ENCODE peak calls at places on chromosomes 4 and X, in seven cellular contexts. One of them, this sample, is unnamed. For H3K9me2 and H3K27me3, the result is how much of the 10 kb centered on the place peaks cover.

GRCh38 chr4:5808081-5808741 is 84.7 kb downstream of the CRMP1 start:
- DNase-seq in GM23248: no peak
- DNase-seq in HCT116: no peak
- DNase-seq in hepatocyte: no peak
- DNase-seq in PC-3: no peak
- DNase-seq in GM23338: no peak
- DNase-seq in SK-N-SH: peak
- DNase-seq in this sample: no peak

GRCh38 chrX:111892375-111892774 is 16.4 kb downstream of the TRPC5OS start:
- DNase-seq in GM23248: no peak
- DNase-seq in GM23338: no peak
- DNase-seq in HCT116: no peak
- DNase-seq in PC-3: no peak
- DNase-seq in hepatocyte: no peak
- DNase-seq in SK-N-SH: no peak
- DNase-seq in this sample: no peak

GRCh38 chr4:71283642-71284257 is 55.1 kb upstream of the SLC4A4 start:
- DNase-seq in SK-N-SH: no peak
- DNase-seq in GM23248: no peak
- DNase-seq in PC-3: no peak
- DNase-seq in HCT116: no peak
- DNase-seq in hepatocyte: no peak
- DNase-seq in GM23338: no peak
- DNase-seq in this sample: no peak

GRCh38 chr4:38154681-38155588 is 194.7 kb downstream of the PTTG2 start:
- DNase-seq in PC-3: no peak
- DNase-seq in HCT116: no peak
- DNase-seq in GM23338: no peak
- DNase-seq in GM23248: peak
- DNase-seq in hepatocyte: no peak
- DNase-seq in SK-N-SH: no peak
- DNase-seq in this sample: no peak

GRCh38 chrX:2374086-2374485 is 126.7 kb downstream of the DHRSX start:
- DNase-seq in PC-3: no peak
- DNase-seq in GM23338: no peak
- DNase-seq in hepatocyte: no peak
- DNase-seq in HCT116: no peak
- DNase-seq in GM23248: peak
- DNase-seq in SK-N-SH: no peak
- DNase-seq in this sample: no peak

GRCh38 chr4:101621120-101621519 is 169.4 kb upstream of the BANK1 start:
- DNase-seq in GM23248: peak
- DNase-seq in GM23338: no peak
- DNase-seq in SK-N-SH: no peak
- DNase-seq in HCT116: no peak
- DNase-seq in hepatocyte: no peak
- DNase-seq in PC-3: no peak
- DNase-seq in this sample: no peak

GRCh38 chrX:119999087-119999634 is 55.6 kb upstream of the NKAP start:
- DNase-seq in GM23248: no peak
- DNase-seq in SK-N-SH: no peak
- DNase-seq in GM23338: peak
- DNase-seq in PC-3: no peak
- DNase-seq in hepatocyte: no peak
- DNase-seq in HCT116: no peak
- DNase-seq in this sample: no peak

GRCh38 chr4:57425610-57426009 is 315.4 kb upstream of the IGFBP7 start:
- DNase-seq in GM23248: peak
- DNase-seq in PC-3: peak
- DNase-seq in GM23338: no peak
- DNase-seq in hepatocyte: no peak
- DNase-seq in HCT116: no peak
- DNase-seq in SK-N-SH: no peak
- DNase-seq in this sample: no peak

GRCh38 chrX:42538405-42538804 is 239.6 kb downstream of the PPP1R2C start:
- DNase-seq in GM23338: no peak
- DNase-seq in PC-3: no peak
- DNase-seq in SK-N-SH: no peak
- DNase-seq in GM23248: no peak
- DNase-seq in HCT116: no peak
- DNase-seq in hepatocyte: peak
- DNase-seq in this sample: no peak

GRCh38 chrX:150547511-150548115 is 20.8 kb upstream of the MTM1 start:
- DNase-seq in GM23338: peak
- DNase-seq in HCT116: no peak
- DNase-seq in GM23248: peak
- DNase-seq in hepatocyte: peak
- DNase-seq in PC-3: no peak
- DNase-seq in SK-N-SH: peak
- DNase-seq in this sample: peak

GRCh38 chrX:155188786-155189185 is 27.5 kb upstream of the VBP1 start:
- DNase-seq in hepatocyte: no peak
- DNase-seq in HCT116: no peak
- DNase-seq in SK-N-SH: no peak
- DNase-seq in GM23248: no peak
- DNase-seq in GM23338: no peak
- DNase-seq in PC-3: no peak
- DNase-seq in this sample: no peak

GRCh38 chr4:133148690-133149363 is at the start of gene PCDH10:
- DNase-seq in hepatocyte: peak
- DNase-seq in HCT116: no peak
- DNase-seq in GM23248: peak
- DNase-seq in SK-N-SH: peak
- DNase-seq in GM23338: peak
- DNase-seq in PC-3: peak
- DNase-seq in this sample: no peak

GRCh38 chr4:53763813-53764597 is 172.7 kb upstream of the LNX1 start:
- DNase-seq in SK-N-SH: peak
- DNase-seq in GM23338: no peak
- DNase-seq in PC-3: peak
- DNase-seq in GM23248: peak
- DNase-seq in hepatocyte: no peak
- DNase-seq in HCT116: no peak
- DNase-seq in this sample: no peak

GRCh38 chrX:1137531-1137930 is 74.9 kb downstream of the CRLF2 start:
- DNase-seq in GM23338: no peak
- DNase-seq in HCT116: no peak
- DNase-seq in GM23248: no peak
- DNase-seq in SK-N-SH: no peak
- DNase-seq in hepatocyte: no peak
- DNase-seq in PC-3: no peak
- DNase-seq in this sample: no peak

GRCh38 chrX:114626323-114626722 is 42.4 kb downstream of the HTR2C start:
- DNase-seq in GM23248: peak
- DNase-seq in HCT116: no peak
- DNase-seq in PC-3: peak
- DNase-seq in SK-N-SH: peak
- DNase-seq in GM23338: peak
- DNase-seq in hepatocyte: peak
- DNase-seq in this sample: peak

GRCh38 chr4:96407651-96408342 is 567.9 kb downstream of the PDHA2 start:
- DNase-seq in SK-N-SH: no peak
- DNase-seq in GM23338: no peak
- DNase-seq in GM23248: no peak
- DNase-seq in PC-3: peak
- DNase-seq in HCT116: no peak
- DNase-seq in hepatocyte: no peak
- DNase-seq in this sample: no peak

GRCh38 chr4:76640252-76640925 is 205.4 kb downstream of the SHROOM3 start:
- DNase-seq in GM23248: no peak
- DNase-seq in PC-3: no peak
- DNase-seq in HCT116: no peak
- DNase-seq in SK-N-SH: no peak
- DNase-seq in hepatocyte: no peak
- DNase-seq in GM23338: peak
- DNase-seq in this sample: no peak

GRCh38 chr4:24813732-24814131 is 18.4 kb downstream of the SOD3 start:
- DNase-seq in PC-3: no peak
- DNase-seq in GM23248: no peak
- DNase-seq in HCT116: no peak
- DNase-seq in hepatocyte: no peak
- DNase-seq in SK-N-SH: no peak
- DNase-seq in GM23338: no peak
- DNase-seq in this sample: no peak

GRCh38 chr4:156931267-156931666 is 40.3 kb downstream of the PDGFC start:
- DNase-seq in GM23338: no peak
- DNase-seq in hepatocyte: peak
- DNase-seq in SK-N-SH: no peak
- DNase-seq in PC-3: peak
- DNase-seq in GM23248: peak
- DNase-seq in HCT116: peak
- DNase-seq in this sample: no peak

GRCh38 chrX:47247206-47247998 is 14.6 kb downstream of the USP11 start:
- DNase-seq in HCT116: no peak
- DNase-seq in GM23248: peak
- DNase-seq in GM23338: no peak
- DNase-seq in PC-3: peak
- DNase-seq in SK-N-SH: peak
- DNase-seq in hepatocyte: no peak
- DNase-seq in this sample: no peak

GRCh38 chrX:37986893-37987292 is 19.5 kb upstream of the SYTL5 start:
- DNase-seq in SK-N-SH: no peak
- DNase-seq in GM23248: peak
- DNase-seq in hepatocyte: no peak
- DNase-seq in PC-3: peak
- DNase-seq in GM23338: no peak
- DNase-seq in HCT116: no peak
- DNase-seq in this sample: no peak

GRCh38 chrX:4668802-4669536 is 955.5 kb upstream of the PRKX start:
- DNase-seq in PC-3: peak
- DNase-seq in SK-N-SH: no peak
- DNase-seq in hepatocyte: no peak
- DNase-seq in HCT116: no peak
- DNase-seq in GM23248: no peak
- DNase-seq in GM23338: no peak
- DNase-seq in this sample: no peak

DNA sequence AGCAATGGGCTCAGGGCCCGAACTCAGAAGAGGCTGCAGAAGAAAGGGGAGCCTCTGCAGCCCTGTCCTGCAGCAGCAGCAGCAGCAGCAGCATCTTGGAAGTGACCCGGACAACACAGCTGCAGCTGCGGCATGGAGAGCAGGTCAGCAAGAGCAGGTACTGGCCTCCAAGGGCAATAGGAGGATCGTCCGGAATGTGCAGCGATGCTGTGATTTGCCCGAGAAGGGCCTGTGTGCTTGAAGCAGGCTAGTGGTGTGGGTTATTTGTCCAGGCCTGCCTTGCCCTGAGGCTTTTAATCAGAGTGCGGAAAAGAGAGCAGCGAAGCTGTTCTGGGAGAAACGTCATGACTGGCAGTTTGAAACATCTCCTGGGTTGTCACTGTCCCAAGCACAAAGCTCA is 126.0 kb downstream of the F11 start:
- DNase-seq in PC-3: no peak
- DNase-seq in SK-N-SH: no peak
- DNase-seq in GM23248: no peak
- DNase-seq in HCT116: no peak
- DNase-seq in hepatocyte: no peak
- DNase-seq in GM23338: no peak
- DNase-seq in this sample: no peak
- H3K9me2 ChIP-seq in PC-3: under half
- H3K9me2 ChIP-seq in SK-N-SH: under half
- H3K9me2 ChIP-seq in GM23248: under half
- H3K9me2 ChIP-seq in HCT116: under half
- H3K9me2 ChIP-seq in hepatocyte: under half
- H3K9me2 ChIP-seq in GM23338: under half
- H3K9me2 ChIP-seq in this sample: under half

GRCh38 chrX:35291013-35291412 is 348.4 kb downstream of the FAM47B start:
- DNase-seq in HCT116: no peak
- DNase-seq in GM23248: no peak
- DNase-seq in hepatocyte: no peak
- DNase-seq in PC-3: no peak
- DNase-seq in GM23338: no peak
- DNase-seq in SK-N-SH: no peak
- DNase-seq in this sample: no peak

GRCh38 chrX:35289952-35290351 is 347.4 kb downstream of the FAM47B start:
- DNase-seq in hepatocyte: no peak
- DNase-seq in PC-3: no peak
- DNase-seq in GM23338: no peak
- DNase-seq in HCT116: no peak
- DNase-seq in SK-N-SH: no peak
- DNase-seq in GM23248: no peak
- DNase-seq in this sample: no peak

GRCh38 chrX:35288657-35289056 is 346.1 kb downstream of the FAM47B start:
- DNase-seq in SK-N-SH: no peak
- DNase-seq in GM23338: no peak
- DNase-seq in HCT116: no peak
- DNase-seq in GM23248: no peak
- DNase-seq in PC-3: no peak
- DNase-seq in hepatocyte: no peak
- DNase-seq in this sample: no peak

GRCh38 chrX:35285289-35285962 is 342.8 kb downstream of the FAM47B start:
- DNase-seq in hepatocyte: no peak
- DNase-seq in HCT116: no peak
- DNase-seq in PC-3: no peak
- DNase-seq in SK-N-SH: no peak
- DNase-seq in GM23338: no peak
- DNase-seq in GM23248: no peak
- DNase-seq in this sample: no peak
- H3K27me3 ChIP-seq in hepatocyte: under half
- H3K27me3 ChIP-seq in HCT116: under half
- H3K27me3 ChIP-seq in PC-3: under half
- H3K27me3 ChIP-seq in SK-N-SH: under half
- H3K27me3 ChIP-seq in GM23338: under half
- H3K27me3 ChIP-seq in GM23248: under half
- H3K27me3 ChIP-seq in this sample: under half

DNA sequence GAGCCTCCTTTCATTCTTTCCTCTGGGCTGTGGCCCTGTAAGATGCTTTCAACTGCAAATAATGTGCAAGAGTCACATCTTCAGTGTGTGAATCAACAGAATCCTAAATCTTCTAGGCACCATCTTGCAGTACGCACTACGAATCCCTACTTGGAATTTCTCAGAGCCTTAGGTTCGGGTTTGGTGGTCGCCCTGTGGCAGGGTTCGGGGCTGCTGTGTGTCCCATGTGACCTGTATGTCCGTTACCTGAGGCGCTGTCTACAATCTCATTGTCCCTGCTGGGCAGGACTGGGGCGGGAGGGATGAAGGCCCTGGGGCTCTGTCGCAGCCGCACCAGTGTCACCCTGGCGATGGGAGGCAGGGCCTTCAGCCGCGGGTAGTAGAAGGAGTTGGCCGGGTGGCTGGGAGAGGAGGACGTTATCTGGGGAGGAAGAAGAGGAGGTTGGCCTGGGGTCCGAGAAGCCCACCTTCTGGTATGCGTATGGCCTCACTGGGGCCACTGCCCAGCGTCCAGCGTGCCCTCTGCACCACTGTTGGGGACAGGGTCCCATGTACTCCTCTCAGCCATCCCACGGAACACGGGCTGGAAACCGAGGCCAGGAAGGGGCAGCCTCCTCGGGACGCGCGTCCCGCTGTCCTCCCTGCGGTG is 2.1 kb downstream of the SPON2 start:
- DNase-seq in SK-N-SH: no peak
- DNase-seq in PC-3: no peak
- DNase-seq in GM23248: no peak
- DNase-seq in GM23338: no peak
- DNase-seq in HCT116: no peak
- DNase-seq in hepatocyte: no peak
- DNase-seq in this sample: no peak
- H3K9me2 ChIP-seq in SK-N-SH: under half
- H3K9me2 ChIP-seq in PC-3: under half
- H3K9me2 ChIP-seq in GM23248: under half
- H3K9me2 ChIP-seq in GM23338: under half
- H3K9me2 ChIP-seq in HCT116: under half
- H3K9me2 ChIP-seq in hepatocyte: under half
- H3K9me2 ChIP-seq in this sample: under half

GRCh38 chr4:146647615-146648383 is 9.1 kb downstream of the POU4F2 start:
- DNase-seq in hepatocyte: no peak
- DNase-seq in HCT116: no peak
- DNase-seq in SK-N-SH: peak
- DNase-seq in GM23248: peak
- DNase-seq in GM23338: peak
- DNase-seq in PC-3: no peak
- DNase-seq in this sample: no peak
- H3K27me3 ChIP-seq in hepatocyte: half or more
- H3K27me3 ChIP-seq in HCT116: under half
- H3K27me3 ChIP-seq in SK-N-SH: under half
- H3K27me3 ChIP-seq in GM23248: half or more
- H3K27me3 ChIP-seq in GM23338: half or more
- H3K27me3 ChIP-seq in PC-3: half or more
- H3K27me3 ChIP-seq in this sample: under half

This sample was measured in Karpas-422.